ENCODE peak calls at places on chromosomes 13 and 19, in six cellular contexts. D, I, Y, K, R and E are unnamed samples.

GRCh38 chr19:47663435-47663910 is 49.7 kb upstream of the EHD2 start:
- DNase-seq in R (no peak), K (no peak), Y (peak; percentile 14), I (no peak), D (no peak), E (no peak)

GRCh38 chr13:110499621-110500281 is 61.8 kb downstream of the RAB20 start:
- DNase-seq in K (no peak), Y (no peak), R (no peak), I (no peak), D (no peak), E (no peak)

GRCh38 chr19:15885167-15885566 is 12.7 kb downstream of the CYP4F2 start:
- DNase-seq in R (no peak), Y (no peak), K (no peak), D (no peak), I (no peak), E (no peak)

GRCh38 chr19:55600336-55601028 is 394 bp downstream of the ZNF524 start:
- DNase-seq in I (no peak), K (no peak), D (no peak), R (peak; percentile 74), Y (no peak), E (peak; percentile 83)

GRCh38 chr13:42474954-42475353 is 99.0 kb upstream of the TNFSF11 start:
- DNase-seq in Y (no peak), R (no peak), D (no peak), I (no peak), K (no peak), E (no peak)

GRCh38 chr19:41626278-41626677 is 596 bp downstream of the CEACAM4 start:
- DNase-seq in D (no peak), R (no peak), I (no peak), K (no peak), Y (no peak), E (no peak)

GRCh38 chr13:73684750-73685149 is 449.5 kb downstream of the KLF12 start:
- DNase-seq in R (no peak), I (no peak), D (no peak), K (no peak), Y (no peak), E (no peak)

GRCh38 chr19:56838930-56839664 is 1.4 kb downstream of the PEG3 start:
- DNase-seq in R (no peak), I (peak; percentile 88), Y (peak; percentile 97), D (peak; percentile 69), K (peak; percentile 99), E (peak; percentile 98)

GRCh38 chr13:75870397-75870801 is 234.3 kb downstream of the LMO7 start:
- DNase-seq in I (no peak), D (no peak), Y (no peak), R (no peak), K (no peak), E (no peak)

GRCh38 chr19:17332677-17333581 is 1.7 kb downstream of the ANO8 start:
- DNase-seq in K (no peak), Y (peak; percentile 87), R (no peak), D (no peak), I (peak; percentile 49), E (no peak)

GRCh38 chr13:42594577-42595571 is 20.9 kb downstream of the TNFSF11 start:
- DNase-seq in Y (peak; percentile 52), I (peak; percentile 29), K (no peak), D (peak; percentile 50), R (no peak), E (no peak)

GRCh38 chr19:51294211-51294976 is 17.1 kb upstream of the IGLON5 start:
- DNase-seq in Y (no peak), D (no peak), K (no peak), R (no peak), I (no peak), E (no peak)

GRCh38 chr13:108212901-108213300 is 2.4 kb downstream of the LIG4 start:
- DNase-seq in D (no peak), K (no peak), Y (no peak), I (no peak), R (no peak), E (no peak)

GRCh38 chr19:35560271-35560670 is 3.2 kb downstream of the ATP4A start:
- DNase-seq in Y (no peak), R (no peak), I (no peak), K (no peak), D (no peak), E (no peak)

GRCh38 chr13:88014527-88014926 is 343.4 kb downstream of the SLITRK5 start:
- DNase-seq in R (no peak), D (no peak), I (no peak), Y (no peak), K (no peak), E (no peak)

GRCh38 chr13:102654786-102655185 is 40.1 kb downstream of the METTL21C start:
- DNase-seq in D (no peak), Y (no peak), R (no peak), K (no peak), I (no peak), E (no peak)

GRCh38 chr13:26502826-26503225 is 54.7 kb upstream of the WASF3 start:
- DNase-seq in R (no peak), Y (no peak), I (peak; percentile 63), D (no peak), K (no peak), E (peak; percentile 27)

GRCh38 chr13:26058704-26059103 is 6.9 kb upstream of the SHISA2 start:
- DNase-seq in Y (no peak), R (no peak), K (no peak), I (no peak), D (no peak), E (no peak)

GRCh38 chr13:76016799-76017198 is 380.7 kb downstream of the LMO7 start:
- DNase-seq in Y (peak; percentile 25), I (no peak), R (no peak), D (no peak), K (no peak), E (no peak)

GRCh38 chr13:97659602-97660001 is 225.6 kb downstream of the RAP2A start:
- DNase-seq in I (no peak), R (no peak), K (no peak), Y (peak; percentile 13), D (no peak), E (no peak)

GRCh38 chr13:24252136-24252535 is 57.2 kb upstream of the C1QTNF9 start:
- DNase-seq in I (no peak), K (no peak), R (no peak), Y (no peak), D (no peak), E (no peak)

GRCh38 chr19:1222394-1222793 is 15.4 kb downstream of the CBARP start:
- DNase-seq in R (no peak), K (no peak), I (no peak), Y (no peak), D (no peak), E (no peak)

GRCh38 chr13:80509264-80509663 is 168.3 kb upstream of the SPRY2 start:
- DNase-seq in I (no peak), R (no peak), Y (no peak), D (no peak), K (no peak), E (no peak)

GRCh38 chr19:12872941-12873890 is 8.0 kb downstream of the DNASE2 start:
- DNase-seq in R (no peak), K (no peak), Y (peak; percentile 17), I (peak; percentile 76), D (peak; percentile 88), E (peak; percentile 67)

DNA sequence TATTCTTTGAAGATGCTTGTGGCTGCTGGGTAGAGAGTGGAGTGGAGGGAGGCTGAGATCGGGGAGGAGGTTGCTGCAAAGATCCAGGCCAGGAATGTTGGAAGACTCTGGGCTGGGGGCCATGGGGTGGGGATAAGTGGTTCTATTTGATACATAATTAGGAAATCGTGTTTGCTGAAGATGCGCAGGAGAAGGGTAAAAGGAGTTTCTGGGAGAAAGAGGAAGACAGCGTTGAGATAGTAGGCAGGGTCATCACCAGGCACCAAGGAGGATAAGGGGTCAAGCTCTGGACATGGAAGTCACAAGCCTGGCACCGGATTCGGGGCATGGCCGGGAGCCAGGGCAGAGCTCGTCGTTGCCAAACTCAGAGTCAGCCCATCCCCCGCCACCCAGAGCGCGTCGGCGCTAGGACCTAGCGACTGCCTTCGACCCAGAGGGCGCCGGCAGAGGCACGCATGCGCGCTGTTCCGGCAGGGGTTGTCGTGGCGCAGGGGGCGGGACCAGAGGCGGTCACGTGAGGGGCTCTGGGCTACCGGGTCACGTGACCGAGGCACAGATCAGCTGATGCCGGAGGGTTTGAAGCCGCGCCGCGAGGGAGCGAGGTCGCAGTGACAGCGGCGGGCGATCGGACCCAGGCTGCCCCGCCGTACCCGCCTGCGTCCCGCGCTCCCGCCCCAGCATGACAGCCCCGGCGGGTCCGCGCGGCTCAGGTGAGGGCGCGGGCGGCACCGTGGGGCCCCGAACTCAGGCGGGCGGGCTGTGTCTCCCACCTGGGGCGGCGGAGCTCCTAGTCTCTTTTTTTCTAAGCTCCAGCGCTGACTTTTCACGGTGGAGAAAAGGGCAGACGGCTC is at the start of gene MCOLN1:
- DNase-seq in R (peak; percentile 100), I (peak; percentile 99), K (peak; percentile 100), D (peak; percentile 100), Y (peak; percentile 91), E (peak; percentile 100)
- TF ChIP-seq POLR2A in R (peak; percentile 52), I (peak; percentile 52), K (peak; percentile 63), D (no peak), Y (no peak), E (peak; percentile 83)

GRCh38 chr19:52923782-52924593 is 760 bp upstream of the ZNF888 start:
- DNase-seq in D (peak; percentile 66), R (no peak), Y (peak; percentile 39), K (no peak), I (peak; percentile 22), E (peak; percentile 67)

GRCh38 chr19:52917531-52917930 is 5.7 kb downstream of the ZNF888 start:
- DNase-seq in K (no peak), D (no peak), Y (no peak), I (no peak), R (no peak), E (no peak)

DNA sequence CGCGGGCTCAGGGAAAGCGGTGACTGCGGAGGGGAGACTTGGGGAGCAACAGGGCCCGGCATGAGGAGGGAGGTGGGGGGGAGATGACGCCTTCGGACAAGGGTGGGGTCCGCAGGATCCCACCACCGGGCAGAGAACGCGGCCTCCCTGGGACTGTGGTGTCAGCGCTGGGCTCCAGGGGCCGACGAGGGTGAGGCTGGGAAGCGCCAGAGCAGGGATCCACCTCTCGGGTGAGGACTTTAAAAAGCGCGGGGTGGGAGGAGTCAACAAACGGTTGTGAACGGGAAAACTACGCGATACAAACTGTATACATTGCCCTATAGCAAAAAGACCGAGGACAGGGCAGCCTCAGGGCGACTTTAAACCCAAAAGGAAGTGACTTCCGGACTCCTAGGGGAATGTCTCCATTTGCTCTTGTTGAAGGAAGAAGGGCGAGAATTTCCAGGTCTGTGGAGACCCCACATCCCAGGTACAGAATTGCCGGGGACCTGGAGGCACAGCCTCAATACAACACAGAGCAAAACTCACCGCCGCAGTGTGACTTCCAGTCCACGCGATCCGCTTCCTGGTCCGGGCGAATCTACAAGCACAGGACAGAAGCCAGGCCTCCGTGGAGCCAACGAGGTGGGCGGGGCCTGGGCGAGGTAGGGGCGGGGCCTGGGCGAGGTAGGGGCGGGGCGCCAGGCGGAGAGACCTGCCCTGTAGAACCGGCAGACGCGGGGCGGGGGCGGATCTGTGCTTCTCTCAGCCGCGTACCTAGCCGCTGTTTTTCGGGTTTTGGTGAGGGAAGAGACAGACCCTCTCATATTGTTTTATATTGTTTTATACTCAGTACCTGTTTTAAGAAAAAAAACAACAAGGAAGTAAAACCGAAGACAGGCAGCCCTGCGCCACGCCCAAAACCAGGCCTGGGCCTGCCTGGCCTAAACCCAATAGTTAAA is at the start of gene ZNF888:
- DNase-seq in Y (peak; percentile 69), I (peak; percentile 64), K (peak; percentile 77), R (peak; percentile 81), D (peak; percentile 96), E (peak; percentile 81)
- TF ChIP-seq POLR2A in Y (peak; percentile 72), I (peak; percentile 13), K (peak; percentile 36), R (peak; percentile 68), D (no peak), E (no peak)

GRCh38 chr13:39602614-39603366 is at the start of gene LHFPL6:
- DNase-seq in Y (peak; percentile 3), D (peak; percentile 73), R (peak; percentile 61), I (peak; percentile 57), K (peak; percentile 72), E (peak; percentile 94)
- TF ChIP-seq POLR2A in Y (no peak), D (no peak), R (peak; percentile 37), I (peak; percentile 42), K (peak; percentile 77), E (peak; percentile 89)

GRCh38 chr19:39420769-39421168 is 8.3 kb downstream of the PLEKHG2 start:
- DNase-seq in R (no peak), Y (no peak), I (no peak), D (no peak), K (no peak), E (no peak)
- TF ChIP-seq POLR2A in R (no peak), Y (no peak), I (no peak), D (no peak), K (no peak), E (no peak)